ENCODE peak calls at places on chromosomes 11 and 22, in ten cellular contexts. D is dermis blood vessel endothelial cell, F is fibroblast of mammary gland, Z is occipital lobe, I is tibial artery, R is adrenal gland, U is neural progenitor cell, K is endothelial cell, M is transverse colon, L is bronchial epithelial cell. G is an unnamed sample.

GRCh38 chr11:124167852-124168251 is 15.3 kb upstream of the OR10D3 start:
- DNase-seq in D (no peak), F (no peak), Z (no peak), I (no peak), R (no peak), U (peak; percentile 76), K (no peak), M (no peak), L (no peak), G (no peak)

GRCh38 chr22:37804502-37804885 is 3.2 kb upstream of the GCAT start:
- DNase-seq in D (no peak), F (no peak), Z (no peak), I (no peak), R (no peak), U (peak; percentile 31), K (peak; percentile 28), M (no peak), L (no peak), G (no peak)

GRCh38 chr22:39094717-39095389 is 2.2 kb upstream of the APOBEC3H start:
- DNase-seq in D (no peak), F (no peak), Z (no peak), I (no peak), R (no peak), U (no peak), K (no peak), M (no peak), L (no peak), G (no peak)

GRCh38 chr11:113532697-113533424 is 57.7 kb upstream of the DRD2 start:
- DNase-seq in D (peak; percentile 88), F (peak; percentile 71), Z (peak; percentile 29), I (peak; percentile 73), R (peak; percentile 93), U (peak; percentile 88), K (peak; percentile 84), M (peak; percentile 77), L (peak; percentile 63), G (peak; percentile 62)

GRCh38 chr22:42353883-42354727 is 78.1 kb downstream of the NFAM1 start:
- DNase-seq in D (no peak), F (peak; percentile 39), Z (no peak), I (no peak), R (peak; percentile 67), U (peak; percentile 79), K (peak; percentile 42), M (no peak), L (no peak), G (no peak)

GRCh38 chr22:20207277-20208025 is 56.6 kb upstream of the CCDC188 start:
- DNase-seq in D (no peak), F (no peak), Z (no peak), I (no peak), R (no peak), U (no peak), K (no peak), M (no peak), L (no peak), G (no peak)

GRCh38 chr22:41976070-41976901 is 7.0 kb downstream of the SEPTIN3 start:
- DNase-seq in D (no peak), F (no peak), Z (peak; percentile 71), I (no peak), R (no peak), U (peak; percentile 81), K (no peak), M (peak; percentile 47), L (no peak), G (no peak)

GRCh38 chr11:19713221-19714092 is 820 bp downstream of the NAV2 start:
- DNase-seq in D (peak; percentile 27), F (no peak), Z (no peak), I (no peak), R (no peak), U (peak; percentile 39), K (peak; percentile 11), M (no peak), L (no peak), G (no peak)

GRCh38 chr11:17171342-17171741 is 36.4 kb downstream of the PIK3C2A start:
- DNase-seq in D (peak; percentile 45), F (peak; percentile 15), Z (no peak), I (no peak), R (no peak), U (no peak), K (no peak), M (no peak), L (peak; percentile 8), G (no peak)

GRCh38 chr11:45110562-45110961 is 35.9 kb upstream of the PRDM11 start:
- DNase-seq in D (peak; percentile 87), F (peak; percentile 72), Z (no peak), I (no peak), R (no peak), U (peak; percentile 87), K (peak; percentile 58), M (peak; percentile 33), L (peak; percentile 70), G (peak; percentile 28)

GRCh38 chr11:6572215-6572614 is 31.2 kb downstream of the RRP8 start:
- DNase-seq in D (no peak), F (peak; percentile 83), Z (no peak), I (no peak), R (no peak), U (no peak), K (no peak), M (no peak), L (peak; percentile 61), G (no peak)

GRCh38 chr11:35272391-35272821 is 133.4 kb downstream of the CD44 start:
- DNase-seq in D (no peak), F (no peak), Z (no peak), I (no peak), R (no peak), U (no peak), K (no peak), M (peak; percentile 12), L (no peak), G (no peak)

GRCh38 chr11:86749861-86750401 is 50.4 kb upstream of the PRSS23 start:
- DNase-seq in D (no peak), F (no peak), Z (no peak), I (no peak), R (no peak), U (no peak), K (no peak), M (no peak), L (no peak), G (no peak)

GRCh38 chr22:33891455-33891854 is 28.8 kb downstream of the LARGE1 start:
- DNase-seq in D (no peak), F (no peak), Z (no peak), I (no peak), R (no peak), U (no peak), K (no peak), M (no peak), L (no peak), G (no peak)

GRCh38 chr22:46079093-46079860 is 71.0 kb upstream of the PPARA start:
- DNase-seq in D (peak; percentile 22), F (no peak), Z (no peak), I (no peak), R (peak; percentile 56), U (no peak), K (no peak), M (peak; percentile 7), L (no peak), G (peak; percentile 39)

GRCh38 chr11:104333977-104334376 is 170.0 kb upstream of the PDGFD start:
- DNase-seq in D (peak; percentile 16), F (peak; percentile 19), Z (no peak), I (no peak), R (no peak), U (no peak), K (peak; percentile 12), M (no peak), L (no peak), G (no peak)

GRCh38 chr11:107916671-107917241 is 11.5 kb upstream of the RAB39A start:
- DNase-seq in D (peak; percentile 50), F (peak; percentile 33), Z (no peak), I (no peak), R (no peak), U (peak; percentile 75), K (peak; percentile 56), M (peak; percentile 28), L (no peak), G (no peak)

GRCh38 chr22:18001040-18001893 is 23.1 kb downstream of the MICAL3 start:
- DNase-seq in D (peak; percentile 98), F (peak; percentile 99), Z (peak; percentile 86), I (peak; percentile 88), R (peak; percentile 97), U (peak; percentile 97), K (peak; percentile 81), M (peak; percentile 92), L (peak; percentile 90), G (peak; percentile 95)

GRCh38 chr11:66113132-66113856 is 43.2 kb downstream of the PACS1 start:
- DNase-seq in D (peak; percentile 73), F (peak; percentile 93), Z (no peak), I (no peak), R (no peak), U (no peak), K (no peak), M (no peak), L (peak; percentile 94), G (no peak)

GRCh38 chr11:105315287-105315686 is 175.7 kb upstream of the CARD18 start:
- DNase-seq in D (no peak), F (no peak), Z (no peak), I (no peak), R (no peak), U (peak; percentile 11), K (no peak), M (no peak), L (peak; percentile 29), G (no peak)

GRCh38 chr11:111911563-111912401 is at the start of gene CRYAB:
- DNase-seq in D (no peak), F (peak; percentile 81), Z (peak; percentile 95), I (peak; percentile 96), R (peak; percentile 94), U (peak; percentile 34), K (no peak), M (peak; percentile 68), L (peak; percentile 98), G (peak; percentile 86)

GRCh38 chr22:36288571-36289405 is 35.9 kb downstream of the APOL1 start:
- DNase-seq in D (no peak), F (no peak), Z (no peak), I (no peak), R (no peak), U (no peak), K (no peak), M (no peak), L (no peak), G (no peak)

GRCh38 chr11:66289548-66290331 is 797 bp upstream of the YIF1A start:
- DNase-seq in D (peak; percentile 79), F (no peak), Z (no peak), I (peak; percentile 54), R (no peak), U (peak; percentile 92), K (peak; percentile 83), M (peak; percentile 78), L (no peak), G (no peak)

GRCh38 chr11:116217006-116217405 is 555.8 kb downstream of the BUD13 start:
- DNase-seq in D (peak; percentile 77), F (peak; percentile 39), Z (no peak), I (no peak), R (peak; percentile 65), U (no peak), K (peak; percentile 70), M (peak; percentile 34), L (peak; percentile 37), G (no peak)

G was measured in uterus.